ENCODE peak calls at places on chromosomes 16 and 17, in four cellular contexts. U is foreskin fibroblast, E is stomach, V is omental fat pad. X is an unnamed sample.

GRCh38 chr16:48958681-48959080 is 323.0 kb downstream of the CBLN1 start:
- DNase-seq in E (no peak), V (no peak), U (no peak), X (no peak)

GRCh38 chr16:84916850-84917249 is 94.5 kb downstream of the ZDHHC7 start:
- DNase-seq in V (no peak), E (no peak), U (no peak), X (no peak)

GRCh38 chr16:80347900-80348299 is 192.9 kb upstream of the DYNLRB2 start:
- DNase-seq in E (peak), U (no peak), V (no peak), X (no peak)

GRCh38 chr17:9002610-9003354 is 18.5 kb upstream of the NTN1 start:
- DNase-seq in U (no peak), E (no peak), V (no peak), X (no peak)

GRCh38 chr17:28421775-28422305 is 15.8 kb upstream of the SLC46A1 start:
- DNase-seq in U (no peak), E (no peak), V (no peak), X (no peak)

GRCh38 chr16:22813223-22813945 is 578 bp upstream of the HS3ST2 start:
- DNase-seq in E (peak), V (no peak), U (peak), X (no peak)

GRCh38 chr16:22213801-22214200 is 7.7 kb downstream of the EEF2K start:
- DNase-seq in V (no peak), E (no peak), U (no peak), X (no peak)

GRCh38 chr17:83057397-83057761 is 22.0 kb upstream of the METRNL start:
- DNase-seq in U (no peak), V (no peak), E (peak), X (no peak)

GRCh38 chr17:77802811-77803220 is 155.7 kb upstream of the TNRC6C start:
- DNase-seq in V (no peak), U (peak), E (no peak), X (no peak)

GRCh38 chr17:3770471-3770870 is 30.5 kb downstream of the ITGAE start:
- DNase-seq in U (no peak), E (no peak), V (no peak), X (no peak)

GRCh38 chr16:11668590-11669379 is 530 bp downstream of the SNN start:
- DNase-seq in E (no peak), V (no peak), U (peak), X (no peak)

GRCh38 chr17:32007463-32008298 is 498 bp downstream of the LRRC37B start:
- DNase-seq in V (no peak), E (no peak), U (peak), X (no peak)

GRCh38 chr17:7634384-7634783 is 4.4 kb downstream of the SHBG start:
- DNase-seq in E (no peak), U (peak), V (no peak), X (peak)

GRCh38 chr17:37440424-37440823 is 33.7 kb downstream of the TADA2A start:
- DNase-seq in U (no peak), V (no peak), E (no peak), X (no peak)

GRCh38 chr17:3890893-3891219 is 2.0 kb downstream of the CAMKK1 start:
- DNase-seq in V (no peak), U (no peak), E (no peak), X (no peak)

GRCh38 chr17:1561420-1562177 is 993 bp downstream of the PITPNA start:
- DNase-seq in U (peak), V (no peak), E (no peak), X (no peak)

GRCh38 chr16:6096931-6097665 is 999.5 kb upstream of the EEF2KMT start:
- DNase-seq in U (no peak), E (no peak), V (no peak), X (no peak)

GRCh38 chr16:31130899-31131298 is 4.6 kb downstream of the PRSS8 start:
- DNase-seq in E (peak), V (no peak), U (no peak), X (no peak)

GRCh38 chr17:38898812-38899348 is 26.5 kb upstream of the LASP1NB start:
- DNase-seq in U (no peak), V (no peak), E (peak), X (no peak)

GRCh38 chr17:50238594-50239287 is 35.5 kb upstream of the TMEM92 start:
- DNase-seq in E (no peak), U (peak), V (no peak), X (no peak)

GRCh38 chr16:56608876-56609462 is 585 bp downstream of the MT2A start:
- DNase-seq in E (no peak), U (peak), V (no peak), X (no peak)

GRCh38 chr17:35407531-35407930 is 24.8 kb downstream of the SLFN12 start:
- DNase-seq in E (no peak), U (no peak), V (no peak), X (no peak)

GRCh38 chr17:77400445-77400870 is 259.7 kb downstream of the SEC14L1 start:
- DNase-seq in U (peak), V (no peak), E (peak), X (peak)

GRCh38 chr17:32335647-32336046 is 6.3 kb downstream of the C17orf75 start:
- DNase-seq in E (no peak), U (peak), V (no peak), X (no peak)

GRCh38 chr16:25108054-25108453 is 3.5 kb upstream of the LCMT1 start:
- DNase-seq in V (no peak), E (no peak), U (no peak), X (no peak)
- TF ChIP-seq CTCF in V (no peak), E (no peak), U (no peak), X (peak)

DNA sequence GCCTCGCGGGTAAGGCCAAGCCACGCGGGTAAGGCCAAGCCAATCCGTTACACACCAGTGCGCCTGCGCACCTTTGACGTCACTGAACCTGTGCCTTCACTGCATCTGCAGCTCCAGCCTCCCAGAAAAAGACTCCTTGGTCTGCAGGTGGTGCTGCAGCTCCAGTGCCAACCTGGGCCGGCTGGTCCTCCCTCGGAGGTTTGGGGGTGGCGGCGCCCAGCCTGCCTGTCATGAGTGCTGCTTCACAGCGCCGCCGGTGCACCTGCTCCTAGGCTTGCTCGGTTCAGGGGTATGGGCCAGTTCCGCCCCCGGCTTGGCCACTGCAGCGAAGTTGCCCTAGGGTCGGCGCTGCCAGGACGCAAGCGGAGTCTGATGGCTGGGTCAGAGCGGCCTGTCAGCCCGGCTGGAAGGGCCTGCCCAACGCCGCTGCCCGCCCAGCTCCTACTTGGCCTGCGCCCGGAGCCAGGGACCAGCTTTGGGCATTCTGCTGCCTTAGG is 146.6 kb downstream of the USP22 start:
- DNase-seq in U (peak), V (no peak), E (peak), X (no peak)
- TF ChIP-seq CTCF in U (no peak), V (no peak), E (no peak), X (no peak)

DNA sequence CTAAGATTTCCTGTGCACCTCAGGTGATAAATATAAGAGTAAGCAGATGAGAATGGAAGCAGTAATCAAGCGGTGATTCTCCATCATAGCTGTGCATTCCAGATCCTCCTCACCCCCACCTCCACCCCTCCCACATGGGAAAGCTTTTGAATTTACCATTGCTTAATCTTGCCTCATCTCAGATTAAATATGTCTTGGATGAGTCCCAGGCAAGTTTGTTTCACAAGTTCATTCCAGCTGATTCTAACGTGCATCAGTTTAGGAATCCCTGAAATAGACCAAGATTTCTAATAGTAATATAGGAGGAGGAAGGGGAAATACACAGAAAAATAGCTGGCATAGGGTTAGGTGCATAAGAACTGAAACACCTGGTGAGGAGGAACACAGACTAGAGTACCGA is 396.2 kb upstream of the KIF2B start:
- DNase-seq in U (no peak), E (no peak), V (no peak), X (no peak)
- TF ChIP-seq CTCF in U (no peak), E (no peak), V (no peak), X (no peak)

DNA sequence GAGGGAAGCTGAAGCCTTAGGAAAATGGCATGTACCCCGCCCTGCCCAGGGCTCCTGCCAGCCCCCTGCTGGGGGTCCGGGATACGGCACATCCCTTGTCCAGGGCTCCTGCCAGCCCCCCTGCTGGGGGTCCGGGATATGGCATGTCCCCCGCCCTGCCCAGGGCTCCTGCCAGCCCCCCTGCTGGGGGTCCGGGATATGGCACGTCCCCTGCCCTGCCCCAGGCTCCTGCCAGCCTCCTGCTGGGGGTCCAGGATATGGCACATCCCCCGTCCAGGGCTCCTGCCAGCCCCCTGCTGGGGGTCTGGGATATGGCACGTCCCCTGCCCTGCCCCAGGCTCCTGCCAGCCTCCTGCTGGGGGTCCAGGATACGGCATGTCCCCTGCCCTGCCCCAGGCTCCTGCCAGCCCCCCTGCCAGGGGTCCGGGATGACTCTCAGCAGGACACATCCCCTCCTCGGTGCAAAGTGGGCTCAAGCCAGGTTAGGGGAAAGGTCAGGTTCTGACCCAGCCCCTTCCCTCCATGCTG is 43.2 kb downstream of the RPH3AL start:
- DNase-seq in E (no peak), U (no peak), V (no peak), X (no peak)
- TF ChIP-seq CTCF in E (no peak), U (peak), V (no peak), X (no peak)

DNA sequence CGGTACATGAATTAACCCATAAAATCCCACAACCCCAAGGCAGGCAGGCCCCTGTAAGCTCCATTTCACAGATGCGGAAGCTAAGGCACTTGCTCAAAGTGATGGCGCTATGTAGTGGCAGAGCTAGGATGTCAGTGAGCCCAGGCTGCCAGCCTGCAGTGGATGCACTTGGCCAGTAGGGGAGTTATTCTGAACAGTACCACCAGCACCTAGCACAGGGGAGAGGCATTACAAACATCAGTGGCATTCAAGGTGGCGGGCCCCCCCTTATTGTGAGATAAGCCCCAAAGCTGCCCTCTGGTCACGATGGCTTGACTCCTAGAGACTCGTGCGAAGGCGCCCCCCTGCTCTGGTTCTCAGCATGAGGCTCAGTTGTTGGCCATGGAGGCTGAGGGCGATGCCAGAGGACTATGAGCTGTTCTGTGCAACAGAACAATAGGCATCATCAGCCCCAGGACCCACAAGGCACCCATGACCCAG is 33.8 kb downstream of the GTF3C1 start:
- DNase-seq in E (peak), U (peak), V (no peak), X (peak)
- TF ChIP-seq CTCF in E (no peak), U (peak), V (no peak), X (peak)

DNA sequence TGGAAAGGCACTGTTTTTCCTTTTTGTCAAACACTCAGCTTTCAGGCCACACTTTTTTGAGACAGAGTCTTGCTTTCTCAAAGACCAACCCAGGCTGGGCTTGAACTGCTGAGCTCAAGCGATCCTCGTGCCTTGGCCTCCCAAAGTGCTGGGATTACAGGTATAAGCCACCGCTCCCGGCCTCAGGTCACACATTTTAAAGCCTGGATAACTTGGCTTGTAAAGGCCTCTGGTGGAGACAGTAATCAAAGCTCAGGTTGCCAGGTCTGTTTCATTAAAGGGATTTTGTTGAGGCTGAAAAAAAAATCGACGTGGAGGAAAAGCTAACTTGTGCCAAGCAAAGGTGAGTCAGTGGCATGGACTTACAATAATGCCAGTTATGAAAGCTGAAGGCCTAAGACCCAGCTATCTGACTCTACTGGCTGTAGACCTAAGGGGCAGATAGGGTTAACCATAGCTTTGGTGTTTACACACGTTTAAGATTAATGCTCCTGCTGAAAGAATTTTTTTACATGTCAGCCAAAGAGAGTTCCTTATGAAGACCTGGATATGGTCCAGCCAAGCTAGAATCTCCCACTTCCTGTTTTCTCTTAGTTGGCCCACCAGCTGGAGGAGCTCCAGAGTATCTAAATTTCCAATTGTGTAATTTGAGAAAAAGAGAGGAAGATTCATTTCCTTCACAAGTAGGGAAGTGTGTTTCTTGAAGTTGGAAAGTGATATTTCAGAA is 910 bp downstream of the NBR1 start:
- DNase-seq in U (peak), E (no peak), V (no peak), X (no peak)
- TF ChIP-seq CTCF in U (peak), E (no peak), V (no peak), X (peak)

GRCh38 chr17:27264068-27264812 is 29.7 kb upstream of the WSB1 start:
- DNase-seq in V (no peak), E (no peak), U (no peak), X (no peak)
- TF ChIP-seq CTCF in V (no peak), E (no peak), U (no peak), X (no peak)

X was measured in D721Med.